ENCODE peak calls at places on chromosomes 6 and 20, in eight cellular contexts. P, Q, Z, W, B, R, H and L are unnamed samples.
A peak's percentile ranks its signal among the peaks of the same experiment; 100 is the strongest.

GRCh38 chr6:136031982-136032381 is 180.5 kb downstream of the PDE7B start:
- DNase-seq in P (peak; percentile 40), Q (no peak), Z (no peak), W (no peak), B (peak; percentile 46), R (no peak), H (peak; percentile 17), L (no peak)

GRCh38 chr20:21505810-21506530 is 7.9 kb downstream of the NKX2-2 start:
- DNase-seq in P (peak; percentile 81), Q (no peak), Z (no peak), W (peak; percentile 64), B (peak; percentile 87), R (no peak), H (peak; percentile 75), L (peak; percentile 76)

GRCh38 chr6:18047406-18047805 is 60.0 kb upstream of the KIF13A start:
- DNase-seq in P (no peak), Q (no peak), Z (no peak), W (no peak), B (no peak), R (no peak), H (peak; percentile 49), L (no peak)

GRCh38 chr6:169800116-169800667 is 48.8 kb downstream of the ERMARD start:
- DNase-seq in P (no peak), Q (no peak), Z (no peak), W (no peak), B (no peak), R (no peak), H (no peak), L (no peak)

GRCh38 chr6:25014806-25015560 is 79.2 kb upstream of the RIPOR2 start:
- DNase-seq in P (no peak), Q (no peak), Z (no peak), W (no peak), B (no peak), R (no peak), H (peak; percentile 51), L (no peak)

GRCh38 chr6:45310118-45310788 is 17.9 kb upstream of the RUNX2 start:
- DNase-seq in P (no peak), Q (no peak), Z (no peak), W (no peak), B (no peak), R (no peak), H (no peak), L (no peak)

GRCh38 chr6:32839356-32839755 is 817 bp upstream of the TAP2 start:
- DNase-seq in P (no peak), Q (no peak), Z (no peak), W (no peak), B (no peak), R (no peak), H (no peak), L (no peak)

GRCh38 chr20:34998331-34998950 is 42.8 kb downstream of the MYH7B start:
- DNase-seq in P (no peak), Q (no peak), Z (no peak), W (no peak), B (no peak), R (no peak), H (no peak), L (no peak)

GRCh38 chr6:129683606-129684322 is 26.2 kb downstream of the ARHGAP18 start:
- DNase-seq in P (peak; percentile 84), Q (peak; percentile 87), Z (peak; percentile 90), W (peak; percentile 43), B (no peak), R (peak; percentile 8), H (peak; percentile 97), L (peak; percentile 59)

GRCh38 chr20:5116875-5117274 is 2.9 kb downstream of the PCNA start:
- DNase-seq in P (no peak), Q (no peak), Z (no peak), W (no peak), B (no peak), R (no peak), H (no peak), L (no peak)

GRCh38 chr20:25316506-25317190 is 68.8 kb downstream of the PYGB start:
- DNase-seq in P (no peak), Q (no peak), Z (no peak), W (no peak), B (no peak), R (no peak), H (no peak), L (no peak)

GRCh38 chr20:40848530-40848929 is 159.5 kb upstream of the MAFB start:
- DNase-seq in P (no peak), Q (no peak), Z (no peak), W (no peak), B (no peak), R (no peak), H (no peak), L (no peak)

GRCh38 chr6:2763345-2763841 is 1.8 kb upstream of the WRNIP1 start:
- DNase-seq in P (no peak), Q (no peak), Z (no peak), W (no peak), B (no peak), R (no peak), H (no peak), L (no peak)

GRCh38 chr20:380763-381580 is 412 bp downstream of the TRIB3 start:
- DNase-seq in P (peak; percentile 83), Q (peak; percentile 18), Z (no peak), W (peak; percentile 71), B (peak; percentile 67), R (peak; percentile 33), H (peak; percentile 61), L (no peak)

GRCh38 chr20:52936368-52936986 is 35.7 kb upstream of the TSHZ2 start:
- DNase-seq in P (no peak), Q (no peak), Z (peak; percentile 12), W (no peak), B (no peak), R (no peak), H (no peak), L (no peak)

GRCh38 chr20:36085686-36086267 is 68.8 kb upstream of the EPB41L1 start:
- DNase-seq in P (no peak), Q (no peak), Z (no peak), W (no peak), B (no peak), R (no peak), H (peak; percentile 84), L (no peak)

GRCh38 chr6:131979515-131980337 is 28.6 kb upstream of the CCN2 start:
- DNase-seq in P (no peak), Q (peak; percentile 68), Z (no peak), W (no peak), B (no peak), R (no peak), H (peak; percentile 71), L (no peak)